ENCODE peak calls at places on chromosomes 1 and 21, in nine cellular contexts. One of them, this sample, is unnamed.
A peak's percentile ranks its signal among the peaks of the same experiment; 100 is the strongest.

GRCh38 chr21:31911138-31911907 is 38.5 kb downstream of the HUNK start:
- DNase-seq in progenitor cell of endocrine pancreas: no peak
- DNase-seq in Panc1: no peak
- DNase-seq in DND-41: no peak
- DNase-seq in left lung: no peak
- DNase-seq in GM20000: no peak
- DNase-seq in mucosa of descending colon: no peak
- DNase-seq in heart right ventricle: no peak
- DNase-seq in A549: no peak
- DNase-seq in this sample: no peak

GRCh38 chr1:231093158-231093922 is 53.3 kb upstream of the FAM89A start:
- DNase-seq in progenitor cell of endocrine pancreas: no peak
- DNase-seq in Panc1: no peak
- DNase-seq in DND-41: no peak
- DNase-seq in left lung: no peak
- DNase-seq in GM20000: no peak
- DNase-seq in mucosa of descending colon: no peak
- DNase-seq in heart right ventricle: no peak
- DNase-seq in A549: no peak
- DNase-seq in this sample: no peak

GRCh38 chr1:28518745-28519341 is 13.0 kb downstream of the RCC1 start:
- DNase-seq in progenitor cell of endocrine pancreas: no peak
- DNase-seq in Panc1: no peak
- DNase-seq in DND-41: peak; percentile 50
- DNase-seq in left lung: no peak
- DNase-seq in GM20000: peak; percentile 65
- DNase-seq in mucosa of descending colon: no peak
- DNase-seq in heart right ventricle: no peak
- DNase-seq in A549: no peak
- DNase-seq in this sample: no peak

GRCh38 chr1:182784556-182785171 is 4.9 kb upstream of the NPL start:
- DNase-seq in progenitor cell of endocrine pancreas: no peak
- DNase-seq in Panc1: peak; percentile 24
- DNase-seq in DND-41: peak; percentile 16
- DNase-seq in left lung: no peak
- DNase-seq in GM20000: peak; percentile 48
- DNase-seq in mucosa of descending colon: no peak
- DNase-seq in heart right ventricle: no peak
- DNase-seq in A549: peak; percentile 33
- DNase-seq in this sample: peak; percentile 30

GRCh38 chr1:31514117-31514516 is 62.2 kb upstream of the TINAGL1 start:
- DNase-seq in progenitor cell of endocrine pancreas: no peak
- DNase-seq in Panc1: no peak
- DNase-seq in DND-41: no peak
- DNase-seq in left lung: no peak
- DNase-seq in GM20000: no peak
- DNase-seq in mucosa of descending colon: no peak
- DNase-seq in heart right ventricle: no peak
- DNase-seq in A549: no peak
- DNase-seq in this sample: no peak

GRCh38 chr1:66439028-66439427 is 94.9 kb upstream of the SGIP1 start:
- DNase-seq in progenitor cell of endocrine pancreas: no peak
- DNase-seq in Panc1: no peak
- DNase-seq in DND-41: no peak
- DNase-seq in left lung: no peak
- DNase-seq in GM20000: peak; percentile 33
- DNase-seq in mucosa of descending colon: no peak
- DNase-seq in heart right ventricle: no peak
- DNase-seq in A549: no peak
- DNase-seq in this sample: no peak

GRCh38 chr1:187763465-187763864 is 934.7 kb downstream of the PLA2G4A start:
- DNase-seq in progenitor cell of endocrine pancreas: no peak
- DNase-seq in Panc1: no peak
- DNase-seq in DND-41: no peak
- DNase-seq in left lung: no peak
- DNase-seq in GM20000: no peak
- DNase-seq in mucosa of descending colon: no peak
- DNase-seq in heart right ventricle: no peak
- DNase-seq in A549: no peak
- DNase-seq in this sample: no peak

GRCh38 chr1:162185299-162185698 is 115.8 kb downstream of the NOS1AP start:
- DNase-seq in progenitor cell of endocrine pancreas: no peak
- DNase-seq in Panc1: no peak
- DNase-seq in DND-41: no peak
- DNase-seq in left lung: no peak
- DNase-seq in GM20000: no peak
- DNase-seq in mucosa of descending colon: no peak
- DNase-seq in heart right ventricle: no peak
- DNase-seq in A549: no peak
- DNase-seq in this sample: no peak

GRCh38 chr1:30756545-30757195 is 904 bp downstream of the LAPTM5 start:
- DNase-seq in progenitor cell of endocrine pancreas: no peak
- DNase-seq in Panc1: peak; percentile 20
- DNase-seq in DND-41: peak; percentile 87
- DNase-seq in left lung: peak; percentile 93
- DNase-seq in GM20000: no peak
- DNase-seq in mucosa of descending colon: peak; percentile 87
- DNase-seq in heart right ventricle: peak; percentile 49
- DNase-seq in A549: peak; percentile 14
- DNase-seq in this sample: no peak

DNA sequence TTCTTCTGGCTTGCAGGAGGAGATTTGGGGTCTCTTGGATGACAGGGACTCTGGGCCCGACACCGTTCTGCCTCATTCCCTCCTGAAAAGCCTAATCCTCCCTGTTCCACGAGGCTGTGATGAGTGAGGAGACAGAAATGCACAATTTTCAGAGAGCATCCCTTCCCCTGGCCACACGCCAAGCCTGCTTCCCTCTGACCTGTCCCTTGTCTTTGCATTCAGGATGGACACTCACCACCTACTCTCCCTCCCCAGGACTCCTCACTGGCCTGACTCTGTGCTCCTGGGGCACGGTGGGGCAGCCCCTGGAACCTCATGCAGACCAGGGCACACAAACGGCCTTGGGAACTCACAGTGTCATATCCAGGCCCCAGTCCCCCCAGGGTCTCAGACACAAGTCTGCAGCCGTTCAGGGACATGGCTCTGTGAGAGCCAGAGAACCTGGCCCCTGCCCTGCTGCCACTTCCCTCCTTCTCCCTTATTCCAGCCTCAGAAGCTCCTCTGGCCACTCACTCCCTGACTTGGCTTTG is 3.5 kb upstream of the PRAMEF12 start:
- DNase-seq in progenitor cell of endocrine pancreas: no peak
- DNase-seq in Panc1: no peak
- DNase-seq in DND-41: no peak
- DNase-seq in left lung: no peak
- DNase-seq in GM20000: no peak
- DNase-seq in mucosa of descending colon: no peak
- DNase-seq in heart right ventricle: no peak
- DNase-seq in A549: no peak
- DNase-seq in this sample: no peak
- TF ChIP-seq CTCF in progenitor cell of endocrine pancreas: no peak
- TF ChIP-seq CTCF in Panc1: no peak
- TF ChIP-seq CTCF in DND-41: no peak
- TF ChIP-seq CTCF in left lung: no peak
- TF ChIP-seq CTCF in GM20000: no peak
- TF ChIP-seq CTCF in mucosa of descending colon: no peak
- TF ChIP-seq CTCF in heart right ventricle: no peak
- TF ChIP-seq CTCF in A549: no peak
- TF ChIP-seq CTCF in this sample: no peak

DNA sequence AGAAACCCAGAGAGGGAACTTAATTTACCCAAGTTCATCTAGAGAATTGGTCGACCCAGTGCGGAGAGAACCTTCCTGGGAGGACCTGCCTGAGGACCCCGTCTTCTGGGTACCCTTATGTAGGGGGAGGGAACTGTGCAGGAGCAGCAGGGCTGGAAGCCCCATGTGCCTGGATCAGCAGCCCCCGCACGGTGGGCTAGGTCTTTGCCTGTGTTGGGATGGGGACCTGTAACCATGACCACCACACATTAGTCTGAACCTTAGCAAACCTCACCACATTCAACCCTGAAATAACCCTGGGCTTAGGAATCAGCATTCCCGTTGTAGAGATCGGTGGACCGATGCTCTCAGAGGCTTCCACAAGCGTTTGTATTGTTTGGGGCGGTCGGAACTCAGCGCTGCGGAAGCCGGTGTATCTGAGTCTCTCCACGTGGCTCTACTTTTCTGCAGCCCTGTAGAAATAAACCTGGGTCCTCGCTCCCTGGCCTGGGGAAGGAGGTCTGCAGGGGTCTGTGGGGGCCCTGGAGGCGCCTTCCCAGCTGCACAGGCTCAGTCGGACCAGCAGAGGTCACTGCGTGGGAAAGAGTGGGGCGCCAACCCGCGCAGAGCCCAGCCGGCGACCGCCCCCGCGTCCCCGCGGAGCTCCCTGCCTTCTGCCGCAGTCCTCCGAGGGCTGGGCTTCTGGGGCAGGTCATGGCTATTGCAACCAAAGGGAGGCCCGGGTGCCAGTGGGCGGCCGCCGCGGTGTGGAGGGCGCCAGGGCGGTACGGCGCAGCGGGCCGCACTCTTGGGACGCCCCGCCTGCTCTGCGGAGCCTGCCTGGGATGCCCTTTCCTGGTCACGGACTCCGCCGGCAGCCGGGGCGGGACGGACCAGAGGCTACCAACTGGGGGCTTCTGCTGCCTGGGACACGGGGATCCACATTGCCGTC is 36.2 kb upstream of the KCNA10 start:
- DNase-seq in progenitor cell of endocrine pancreas: peak; percentile 58
- DNase-seq in Panc1: no peak
- DNase-seq in DND-41: no peak
- DNase-seq in left lung: peak; percentile 86
- DNase-seq in GM20000: peak; percentile 79
- DNase-seq in mucosa of descending colon: no peak
- DNase-seq in heart right ventricle: peak; percentile 65
- DNase-seq in A549: peak; percentile 23
- DNase-seq in this sample: no peak
- TF ChIP-seq CTCF in progenitor cell of endocrine pancreas: peak; percentile 84
- TF ChIP-seq CTCF in Panc1: peak; percentile 79
- TF ChIP-seq CTCF in DND-41: peak; percentile 28
- TF ChIP-seq CTCF in left lung: peak; percentile 64
- TF ChIP-seq CTCF in GM20000: peak; percentile 61
- TF ChIP-seq CTCF in mucosa of descending colon: peak; percentile 36
- TF ChIP-seq CTCF in heart right ventricle: peak; percentile 79
- TF ChIP-seq CTCF in A549: peak; percentile 44
- TF ChIP-seq CTCF in this sample: peak; percentile 69

GRCh38 chr21:35398366-35398982 is 349.4 kb upstream of the RUNX1 start:
- DNase-seq in progenitor cell of endocrine pancreas: no peak
- DNase-seq in Panc1: peak; percentile 24
- DNase-seq in DND-41: no peak
- DNase-seq in left lung: no peak
- DNase-seq in GM20000: no peak
- DNase-seq in mucosa of descending colon: no peak
- DNase-seq in heart right ventricle: no peak
- DNase-seq in A549: no peak
- DNase-seq in this sample: no peak

GRCh38 chr21:35401476-35401875 is 352.4 kb upstream of the RUNX1 start:
- DNase-seq in progenitor cell of endocrine pancreas: no peak
- DNase-seq in Panc1: no peak
- DNase-seq in DND-41: no peak
- DNase-seq in left lung: no peak
- DNase-seq in GM20000: no peak
- DNase-seq in mucosa of descending colon: no peak
- DNase-seq in heart right ventricle: no peak
- DNase-seq in A549: no peak
- DNase-seq in this sample: no peak

GRCh38 chr21:35399002-35399401 is 349.9 kb upstream of the RUNX1 start:
- DNase-seq in progenitor cell of endocrine pancreas: no peak
- DNase-seq in Panc1: no peak
- DNase-seq in DND-41: no peak
- DNase-seq in left lung: no peak
- DNase-seq in GM20000: no peak
- DNase-seq in mucosa of descending colon: no peak
- DNase-seq in heart right ventricle: no peak
- DNase-seq in A549: no peak
- DNase-seq in this sample: no peak

GRCh38 chr21:35399706-35400105 is 350.6 kb upstream of the RUNX1 start:
- DNase-seq in progenitor cell of endocrine pancreas: no peak
- DNase-seq in Panc1: no peak
- DNase-seq in DND-41: no peak
- DNase-seq in left lung: no peak
- DNase-seq in GM20000: no peak
- DNase-seq in mucosa of descending colon: no peak
- DNase-seq in heart right ventricle: no peak
- DNase-seq in A549: no peak
- DNase-seq in this sample: no peak

DNA sequence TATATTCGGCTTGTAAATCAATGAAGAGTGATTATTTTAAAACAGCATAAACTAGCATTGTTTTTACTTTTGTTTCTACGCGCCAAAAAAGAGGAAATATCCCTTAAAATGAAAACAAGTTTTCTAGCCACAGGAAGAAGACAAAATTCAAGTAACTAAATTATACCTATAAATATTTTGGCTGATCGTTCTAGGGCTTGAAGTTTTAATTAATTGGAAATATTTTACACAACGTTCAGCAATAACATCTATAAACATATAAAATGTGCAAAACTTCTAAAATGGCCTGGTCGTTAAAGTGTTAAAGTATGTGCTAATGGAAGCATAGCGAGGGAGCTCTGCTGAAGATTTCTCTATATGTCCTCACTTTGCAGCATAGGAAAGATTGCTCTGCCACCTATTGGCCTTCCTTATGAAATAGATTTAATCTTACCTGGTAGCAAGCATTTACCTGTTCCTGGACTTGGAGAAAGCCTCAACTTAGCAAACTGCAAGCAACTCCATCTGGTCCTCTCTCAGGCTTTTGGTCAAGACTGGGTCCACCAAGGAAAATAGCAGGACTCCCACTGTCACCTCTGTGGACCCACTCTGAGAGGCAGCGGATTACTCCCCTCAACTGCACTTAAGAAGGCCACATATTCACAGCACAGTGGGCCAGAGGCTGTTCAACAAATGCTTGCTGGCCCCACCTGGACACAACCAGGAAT is 351.3 kb upstream of the RUNX1 start:
- DNase-seq in progenitor cell of endocrine pancreas: no peak
- DNase-seq in Panc1: peak; percentile 75
- DNase-seq in DND-41: peak; percentile 26
- DNase-seq in left lung: no peak
- DNase-seq in GM20000: peak; percentile 66
- DNase-seq in mucosa of descending colon: no peak
- DNase-seq in heart right ventricle: no peak
- DNase-seq in A549: peak; percentile 5
- DNase-seq in this sample: peak; percentile 70
- TF ChIP-seq CTCF in progenitor cell of endocrine pancreas: peak; percentile 66
- TF ChIP-seq CTCF in Panc1: peak; percentile 63
- TF ChIP-seq CTCF in DND-41: peak; percentile 70
- TF ChIP-seq CTCF in left lung: peak; percentile 16
- TF ChIP-seq CTCF in GM20000: peak; percentile 47
- TF ChIP-seq CTCF in mucosa of descending colon: no peak
- TF ChIP-seq CTCF in heart right ventricle: peak; percentile 35
- TF ChIP-seq CTCF in A549: peak; percentile 63
- TF ChIP-seq CTCF in this sample: peak; percentile 70

DNA sequence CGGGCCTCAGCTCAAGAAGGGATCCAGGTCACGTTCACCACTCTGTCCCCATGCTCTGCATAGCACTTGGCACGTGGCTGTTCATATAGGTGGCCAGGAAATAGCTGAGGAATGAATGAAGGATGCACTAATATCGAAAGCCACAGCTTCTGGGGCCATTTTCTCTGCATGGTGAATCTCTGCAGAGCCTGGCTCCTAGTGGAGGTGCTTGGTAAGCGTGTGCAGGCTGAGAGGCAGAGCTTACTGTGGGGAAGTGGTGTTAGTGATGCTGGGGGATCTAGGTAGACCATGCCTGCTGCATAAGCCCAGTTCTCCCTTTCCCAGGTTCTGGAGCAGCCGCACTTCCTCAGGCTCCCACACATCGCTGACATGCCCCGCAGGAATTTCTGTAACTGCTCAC is 8.3 kb downstream of the CSRP1 start:
- DNase-seq in progenitor cell of endocrine pancreas: no peak
- DNase-seq in Panc1: no peak
- DNase-seq in DND-41: no peak
- DNase-seq in left lung: no peak
- DNase-seq in GM20000: no peak
- DNase-seq in mucosa of descending colon: no peak
- DNase-seq in heart right ventricle: no peak
- DNase-seq in A549: no peak
- DNase-seq in this sample: no peak
- TF ChIP-seq CTCF in progenitor cell of endocrine pancreas: no peak
- TF ChIP-seq CTCF in Panc1: no peak
- TF ChIP-seq CTCF in DND-41: no peak
- TF ChIP-seq CTCF in left lung: no peak
- TF ChIP-seq CTCF in GM20000: no peak
- TF ChIP-seq CTCF in mucosa of descending colon: no peak
- TF ChIP-seq CTCF in heart right ventricle: no peak
- TF ChIP-seq CTCF in A549: no peak
- TF ChIP-seq CTCF in this sample: no peak